ENCODE peak calls at places on chromosome 12, in four cellular contexts. L is heart left ventricle, J is HepG2, U is esophagus squamous epithelium. Q is an unnamed sample.

GRCh38 chr12:46518184-46518583 is 145.6 kb upstream of the SLC38A2 start:
- DNase-seq in L (no peak), J (no peak), U (no peak), Q (no peak)

GRCh38 chr12:29640589-29641345 is 143.0 kb downstream of the TMTC1 start:
- DNase-seq in L (peak; percentile 45), J (peak; percentile 63), U (no peak), Q (no peak)

GRCh38 chr12:49983892-49984291 is 11.1 kb downstream of the AQP6 start:
- DNase-seq in L (no peak), J (no peak), U (no peak), Q (no peak)

GRCh38 chr12:51636581-51636980 is 45.5 kb downstream of the SCN8A start:
- DNase-seq in L (no peak), J (no peak), U (no peak), Q (no peak)

GRCh38 chr12:89707992-89708792 is 446 bp downstream of the ATP2B1 start:
- DNase-seq in L (peak; percentile 48), J (no peak), U (no peak), Q (peak; percentile 88)

GRCh38 chr12:28855761-28856160 is 293.3 kb upstream of the FAR2 start:
- DNase-seq in L (no peak), J (no peak), U (no peak), Q (no peak)

GRCh38 chr12:5971194-5971850 is 26.3 kb upstream of the ANO2 start:
- DNase-seq in L (no peak), J (no peak), U (no peak), Q (peak; percentile 60)

GRCh38 chr12:33296529-33296928 is 143.1 kb downstream of the SYT10 start:
- DNase-seq in L (no peak), J (no peak), U (no peak), Q (no peak)

GRCh38 chr12:112015938-112016337 is 2.7 kb downstream of the ERP29 start:
- DNase-seq in L (no peak), J (no peak), U (no peak), Q (no peak)

GRCh38 chr12:3523058-3523457 is 32.1 kb downstream of the PRMT8 start:
- DNase-seq in L (no peak), J (no peak), U (no peak), Q (peak; percentile 14)

GRCh38 chr12:100058482-100059029 is 73.8 kb upstream of the ANKS1B start:
- DNase-seq in L (no peak), J (no peak), U (no peak), Q (no peak)

GRCh38 chr12:39464976-39465375 is 22.1 kb upstream of the KIF21A start:
- DNase-seq in L (no peak), J (no peak), U (no peak), Q (no peak)

GRCh38 chr12:55942055-55942454 is 11.1 kb downstream of the DGKA start:
- DNase-seq in L (no peak), J (no peak), U (no peak), Q (no peak)

GRCh38 chr12:46794593-46795190 is 31.1 kb downstream of the SLC38A4 start:
- DNase-seq in L (no peak), J (no peak), U (no peak), Q (no peak)

GRCh38 chr12:9751204-9752144 is 9.2 kb downstream of the CD69 start:
- DNase-seq in L (no peak), J (peak; percentile 27), U (no peak), Q (no peak)

GRCh38 chr12:125890366-125890905 is 825.2 kb downstream of the AACS start:
- DNase-seq in L (no peak), J (no peak), U (no peak), Q (no peak)

GRCh38 chr12:6942331-6942665 is 1.3 kb upstream of the RNU7-1 start:
- DNase-seq in L (no peak), J (no peak), U (no peak), Q (no peak)

GRCh38 chr12:24507827-24508226 is 441.1 kb downstream of the BCAT1 start:
- DNase-seq in L (no peak), J (no peak), U (no peak), Q (no peak)
- TF ChIP-seq POLR2A in L (no peak), J (no peak), U (no peak), Q (no peak)

GRCh38 chr12:113286712-113287111 is 48.2 kb downstream of the SLC8B1 start:
- DNase-seq in L (no peak), J (no peak), U (no peak), Q (no peak)

GRCh38 chr12:113287146-113287898 is 47.6 kb downstream of the SLC8B1 start:
- DNase-seq in L (no peak), J (no peak), U (no peak), Q (no peak)

GRCh38 chr12:113289361-113289760 is 45.5 kb downstream of the SLC8B1 start:
- DNase-seq in L (no peak), J (no peak), U (no peak), Q (no peak)

GRCh38 chr12:113287899-113288282 is 47.0 kb downstream of the SLC8B1 start:
- DNase-seq in L (no peak), J (no peak), U (no peak), Q (no peak)

GRCh38 chr12:113285679-113286645 is 48.9 kb downstream of the SLC8B1 start:
- DNase-seq in L (no peak), J (no peak), U (no peak), Q (no peak)
- H3K36me3 ChIP-seq in L (peaks cover 99% of the 10 kb centered on the region), J (peaks cover 6% of the 10 kb centered on the region), U (peaks cover 97% of the 10 kb centered on the region), Q (no peaks in the 10 kb centered on the region)

GRCh38 chr12:54005531-54005852 is 3.3 kb upstream of the HOXC8 start:
- DNase-seq in L (no peak), J (no peak), U (no peak), Q (no peak)
- H3K27me3 ChIP-seq in L (peaks cover 84% of the 10 kb centered on the region), J (peaks cover 29% of the 10 kb centered on the region), U (peaks cover 42% of the 10 kb centered on the region), Q (peaks cover 23% of the 10 kb centered on the region)

GRCh38 chr12:126936181-126936851 is 1330.7 kb upstream of the TMEM132C start:
- DNase-seq in L (peak; percentile 44), J (no peak), U (no peak), Q (no peak)
- TF ChIP-seq POLR2A in L (no peak), J (no peak), U (no peak), Q (no peak)

GRCh38 chr12:57204454-57204853 is 12.1 kb upstream of the NXPH4 start:
- DNase-seq in L (no peak), J (no peak), U (no peak), Q (no peak)
- H3K36me3 ChIP-seq in L (peaks cover 88% of the 10 kb centered on the region), J (peaks cover 86% of the 10 kb centered on the region), U (peaks cover 100% of the 10 kb centered on the region), Q (peaks cover 94% of the 10 kb centered on the region)

GRCh38 chr12:4767181-4767580 is 47.0 kb downstream of the GALNT8 start:
- DNase-seq in L (no peak), J (no peak), U (no peak), Q (no peak)

GRCh38 chr12:4762773-4763172 is 42.6 kb downstream of the GALNT8 start:
- DNase-seq in L (no peak), J (no peak), U (no peak), Q (no peak)

GRCh38 chr12:4769073-4769472 is 48.9 kb downstream of the GALNT8 start:
- DNase-seq in L (no peak), J (no peak), U (no peak), Q (no peak)

GRCh38 chr12:4763549-4763948 is 43.3 kb downstream of the GALNT8 start:
- DNase-seq in L (no peak), J (peak; percentile 32), U (no peak), Q (no peak)

DNA sequence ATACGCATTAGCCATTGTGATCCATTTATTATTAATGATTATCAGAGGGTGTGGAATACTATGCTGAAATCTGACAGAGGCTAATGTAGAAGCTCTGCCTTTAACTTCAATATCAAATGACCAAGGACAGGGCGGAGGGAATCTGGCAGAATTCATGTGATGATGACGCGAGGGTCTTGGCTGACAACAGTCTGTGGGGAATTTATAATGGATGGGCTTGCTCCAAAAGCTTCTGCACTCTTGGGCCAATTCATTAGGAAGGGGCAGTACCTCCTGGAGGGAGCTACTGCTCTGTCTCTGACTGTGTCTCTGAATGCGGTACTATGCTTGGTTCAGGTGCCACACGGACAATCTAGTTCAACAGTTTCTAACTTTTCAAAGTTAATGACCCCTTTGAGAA is 46.2 kb downstream of the GALNT8 start:
- DNase-seq in L (no peak), J (no peak), U (no peak), Q (no peak)
- H3K27me3 ChIP-seq in L (no peaks in the 10 kb centered on the region), J (no peaks in the 10 kb centered on the region), U (no peaks in the 10 kb centered on the region), Q (no peaks in the 10 kb centered on the region)

DNA sequence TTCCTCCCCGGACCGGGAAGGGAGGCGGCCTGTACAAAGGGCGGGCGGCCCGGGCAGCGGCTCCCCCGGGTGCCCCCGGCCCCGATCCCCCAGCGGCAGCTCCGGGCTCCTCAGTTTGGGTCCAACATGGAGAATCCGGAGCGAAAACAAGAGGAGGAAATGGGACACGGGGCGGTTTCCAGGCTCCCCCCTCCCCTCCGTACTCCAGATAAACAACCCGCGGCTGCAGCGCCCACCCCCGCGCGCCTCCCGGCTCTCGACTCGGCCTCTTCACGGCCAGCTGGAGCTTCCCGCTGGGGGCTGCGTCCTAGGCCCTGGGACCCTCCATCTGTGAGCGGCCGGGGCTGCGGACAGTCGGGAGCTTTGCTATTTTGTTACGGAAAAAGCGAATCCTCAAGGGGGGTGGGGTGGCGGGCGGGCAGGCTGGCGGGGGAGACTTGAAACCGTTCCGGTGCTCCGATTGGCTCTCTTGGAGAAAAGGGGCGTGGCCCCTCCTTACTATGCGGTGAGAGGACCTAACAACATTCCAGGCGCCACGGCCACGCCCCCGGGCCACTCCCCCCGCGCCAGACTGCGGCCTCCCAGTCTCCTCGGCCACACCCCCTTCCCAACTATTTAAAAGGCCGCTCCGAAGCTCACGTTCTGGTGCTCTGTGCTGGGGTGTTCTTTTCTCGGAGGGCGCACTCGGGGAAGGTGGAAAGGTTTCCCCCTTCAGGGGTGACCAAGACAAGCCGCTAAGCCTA is at the start of gene CTDSP2:
- DNase-seq in L (peak; percentile 100), J (peak; percentile 95), U (peak; percentile 91), Q (peak; percentile 99)
- TF ChIP-seq POLR2A in L (peak; percentile 54), J (peak; percentile 44), U (peak; percentile 63), Q (peak; percentile 88)

GRCh38 chr12:103807561-103808238 is 33.3 kb downstream of the NT5DC3 start:
- DNase-seq in L (no peak), J (no peak), U (no peak), Q (no peak)
- H3K36me3 ChIP-seq in L (no peaks in the 10 kb centered on the region), J (peaks cover 15% of the 10 kb centered on the region), U (peaks cover 33% of the 10 kb centered on the region), Q (no peaks in the 10 kb centered on the region)

Q was measured in vagina.